ENCODE peak calls at places on chromosomes 16 and 17, in seven cellular contexts. One of them, this sample, is unnamed. For H3K9me3, the result is how much of the 10 kb centered on the place peaks cover.

GRCh38 chr16:2280981-2281542 is 13.1 kb upstream of the RNPS1 start:
- DNase-seq in SK-N-MC: no peak
- DNase-seq in uterus: no peak
- DNase-seq in aorta: no peak
- DNase-seq in ascending aorta: no peak
- DNase-seq in prostate gland: no peak
- DNase-seq in adrenal gland: no peak
- DNase-seq in this sample: no peak

GRCh38 chr16:15466886-15467781 is 32.7 kb downstream of the BMERB1 start:
- DNase-seq in aorta: no peak
- DNase-seq in prostate gland: no peak
- DNase-seq in ascending aorta: no peak
- DNase-seq in SK-N-MC: no peak
- DNase-seq in uterus: no peak
- DNase-seq in adrenal gland: no peak
- DNase-seq in this sample: no peak

GRCh38 chr17:954431-955164 is 25.0 kb downstream of the NXN start:
- DNase-seq in uterus: peak
- DNase-seq in SK-N-MC: no peak
- DNase-seq in adrenal gland: no peak
- DNase-seq in aorta: peak
- DNase-seq in ascending aorta: no peak
- DNase-seq in prostate gland: no peak
- DNase-seq in this sample: no peak

GRCh38 chr17:62680541-62681052 is 53.1 kb downstream of the MRC2 start:
- DNase-seq in SK-N-MC: no peak
- DNase-seq in aorta: no peak
- DNase-seq in adrenal gland: no peak
- DNase-seq in ascending aorta: no peak
- DNase-seq in uterus: peak
- DNase-seq in prostate gland: no peak
- DNase-seq in this sample: no peak

GRCh38 chr16:58501242-58502131 is 1.5 kb downstream of the NDRG4 start:
- DNase-seq in prostate gland: no peak
- DNase-seq in ascending aorta: no peak
- DNase-seq in uterus: no peak
- DNase-seq in adrenal gland: peak
- DNase-seq in aorta: peak
- DNase-seq in SK-N-MC: no peak
- DNase-seq in this sample: no peak

GRCh38 chr17:50425682-50426471 is at the start of gene ACSF2:
- DNase-seq in uterus: peak
- DNase-seq in SK-N-MC: no peak
- DNase-seq in prostate gland: peak
- DNase-seq in ascending aorta: peak
- DNase-seq in adrenal gland: peak
- DNase-seq in aorta: peak
- DNase-seq in this sample: peak

GRCh38 chr16:79363035-79363434 is 237.5 kb downstream of the MAF start:
- DNase-seq in adrenal gland: no peak
- DNase-seq in ascending aorta: no peak
- DNase-seq in aorta: no peak
- DNase-seq in uterus: no peak
- DNase-seq in prostate gland: no peak
- DNase-seq in SK-N-MC: no peak
- DNase-seq in this sample: no peak

GRCh38 chr17:44345497-44346026 is 460 bp downstream of the GRN start:
- DNase-seq in aorta: peak
- DNase-seq in SK-N-MC: peak
- DNase-seq in adrenal gland: peak
- DNase-seq in ascending aorta: no peak
- DNase-seq in prostate gland: peak
- DNase-seq in uterus: peak
- DNase-seq in this sample: no peak

GRCh38 chr16:68233085-68233834 is 2.7 kb downstream of the ESRP2 start:
- DNase-seq in prostate gland: no peak
- DNase-seq in SK-N-MC: no peak
- DNase-seq in adrenal gland: peak
- DNase-seq in aorta: no peak
- DNase-seq in ascending aorta: no peak
- DNase-seq in uterus: no peak
- DNase-seq in this sample: no peak

GRCh38 chr17:42337442-42337841 is 49.1 kb downstream of the STAT5A start:
- DNase-seq in prostate gland: no peak
- DNase-seq in SK-N-MC: no peak
- DNase-seq in uterus: no peak
- DNase-seq in aorta: no peak
- DNase-seq in ascending aorta: no peak
- DNase-seq in adrenal gland: no peak
- DNase-seq in this sample: peak

GRCh38 chr17:22469941-22470340 is 777.6 kb downstream of the KCNJ18 start:
- DNase-seq in aorta: no peak
- DNase-seq in prostate gland: no peak
- DNase-seq in ascending aorta: no peak
- DNase-seq in uterus: no peak
- DNase-seq in SK-N-MC: no peak
- DNase-seq in adrenal gland: peak
- DNase-seq in this sample: no peak
- H3K9me3 ChIP-seq in aorta: under half
- H3K9me3 ChIP-seq in prostate gland: under half
- H3K9me3 ChIP-seq in ascending aorta: under half
- H3K9me3 ChIP-seq in uterus: under half
- H3K9me3 ChIP-seq in SK-N-MC: under half
- H3K9me3 ChIP-seq in adrenal gland: under half
- H3K9me3 ChIP-seq in this sample: under half

DNA sequence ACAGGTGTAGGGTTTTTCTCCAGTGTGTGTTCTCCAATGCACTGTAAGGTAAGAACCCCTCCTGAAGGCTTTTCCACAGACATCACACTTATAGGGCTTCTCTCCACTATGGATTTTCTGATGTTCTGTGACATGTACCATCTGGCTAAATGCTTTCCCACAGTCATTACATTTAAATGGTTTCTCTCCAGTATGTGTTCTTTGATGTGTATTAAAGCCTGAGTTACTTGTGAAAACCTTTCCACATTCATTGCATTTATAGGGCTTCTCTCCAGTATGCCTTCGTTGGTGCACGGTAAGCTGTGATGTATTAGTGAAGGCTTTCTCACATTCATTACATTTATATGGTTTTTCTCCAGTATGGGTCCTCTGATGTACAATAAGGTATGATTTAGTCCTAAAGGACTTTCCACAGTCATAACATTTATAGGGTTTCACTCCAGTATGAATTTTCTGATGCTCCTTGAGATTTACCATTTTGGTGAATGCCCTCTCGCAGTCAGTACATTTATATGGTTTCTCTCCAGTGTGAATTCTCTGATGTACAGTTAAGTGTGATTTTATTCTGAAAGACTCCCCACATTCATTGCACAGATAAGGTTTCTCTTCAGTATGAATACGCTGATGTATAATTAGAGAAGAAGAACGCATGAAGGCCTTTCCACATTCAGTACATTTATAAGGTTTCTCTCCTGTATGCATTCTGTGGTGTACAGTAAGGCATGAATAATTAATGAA is 30.9 kb downstream of the ZNF624 start:
- DNase-seq in uterus: no peak
- DNase-seq in aorta: no peak
- DNase-seq in SK-N-MC: no peak
- DNase-seq in ascending aorta: no peak
- DNase-seq in prostate gland: no peak
- DNase-seq in adrenal gland: no peak
- DNase-seq in this sample: no peak
- H3K9me3 ChIP-seq in uterus: under half
- H3K9me3 ChIP-seq in aorta: under half
- H3K9me3 ChIP-seq in SK-N-MC: under half
- H3K9me3 ChIP-seq in ascending aorta: under half
- H3K9me3 ChIP-seq in prostate gland: under half
- H3K9me3 ChIP-seq in adrenal gland: half or more
- H3K9me3 ChIP-seq in this sample: under half

GRCh38 chr16:3400779-3401688 is at the start of the genes ZNF174 and ZSCAN32:
- DNase-seq in SK-N-MC: peak
- DNase-seq in uterus: peak
- DNase-seq in adrenal gland: peak
- DNase-seq in prostate gland: peak
- DNase-seq in aorta: peak
- DNase-seq in ascending aorta: peak
- DNase-seq in this sample: peak
- H3K9me3 ChIP-seq in SK-N-MC: under half
- H3K9me3 ChIP-seq in uterus: under half
- H3K9me3 ChIP-seq in adrenal gland: under half
- H3K9me3 ChIP-seq in prostate gland: under half
- H3K9me3 ChIP-seq in aorta: under half
- H3K9me3 ChIP-seq in ascending aorta: under half
- H3K9me3 ChIP-seq in this sample: under half

GRCh38 chr16:84907575-84907974 is 87.8 kb downstream of the CRISPLD2 start:
- DNase-seq in aorta: no peak
- DNase-seq in prostate gland: no peak
- DNase-seq in ascending aorta: no peak
- DNase-seq in adrenal gland: peak
- DNase-seq in uterus: peak
- DNase-seq in SK-N-MC: no peak
- DNase-seq in this sample: no peak
- H3K9me3 ChIP-seq in aorta: under half
- H3K9me3 ChIP-seq in prostate gland: under half
- H3K9me3 ChIP-seq in ascending aorta: under half
- H3K9me3 ChIP-seq in adrenal gland: under half
- H3K9me3 ChIP-seq in uterus: under half
- H3K9me3 ChIP-seq in SK-N-MC: under half
- H3K9me3 ChIP-seq in this sample: under half

This sample was measured in T-helper 17 cell.